ENCODE peak calls at places on chromosomes 5 and 9, in ten cellular contexts. One of them, this sample, is unnamed.

GRCh38 chr5:132099073-132099748 is 25.6 kb downstream of the CSF2 start:
- DNase-seq in Peyer's patch: peak
- DNase-seq in CD8-positive, alpha-beta T cell: peak
- DNase-seq in gastrocnemius medialis: no peak
- DNase-seq in ovary: no peak
- DNase-seq in A549: no peak
- DNase-seq in aorta: no peak
- DNase-seq in PC-3: no peak
- DNase-seq in brain microvascular endothelial cell: no peak
- DNase-seq in MM.1S: no peak
- DNase-seq in this sample: peak

GRCh38 chr5:75756991-75757390 is 39.8 kb upstream of the POC5 start:
- DNase-seq in ovary: no peak
- DNase-seq in PC-3: peak
- DNase-seq in Peyer's patch: no peak
- DNase-seq in brain microvascular endothelial cell: peak
- DNase-seq in aorta: no peak
- DNase-seq in gastrocnemius medialis: no peak
- DNase-seq in MM.1S: no peak
- DNase-seq in CD8-positive, alpha-beta T cell: no peak
- DNase-seq in A549: no peak
- DNase-seq in this sample: no peak

GRCh38 chr5:7426284-7426683 is 30.3 kb downstream of the ADCY2 start:
- DNase-seq in MM.1S: no peak
- DNase-seq in CD8-positive, alpha-beta T cell: no peak
- DNase-seq in brain microvascular endothelial cell: no peak
- DNase-seq in gastrocnemius medialis: no peak
- DNase-seq in PC-3: no peak
- DNase-seq in aorta: no peak
- DNase-seq in A549: no peak
- DNase-seq in ovary: no peak
- DNase-seq in Peyer's patch: no peak
- DNase-seq in this sample: no peak

GRCh38 chr9:133201424-133202144 is 7.5 kb downstream of the OBP2B start:
- DNase-seq in MM.1S: no peak
- DNase-seq in aorta: no peak
- DNase-seq in brain microvascular endothelial cell: no peak
- DNase-seq in gastrocnemius medialis: no peak
- DNase-seq in Peyer's patch: no peak
- DNase-seq in ovary: no peak
- DNase-seq in PC-3: no peak
- DNase-seq in A549: no peak
- DNase-seq in CD8-positive, alpha-beta T cell: no peak
- DNase-seq in this sample: no peak

GRCh38 chr9:16197578-16198370 is 644.9 kb downstream of the CCDC171 start:
- DNase-seq in ovary: no peak
- DNase-seq in gastrocnemius medialis: no peak
- DNase-seq in CD8-positive, alpha-beta T cell: no peak
- DNase-seq in Peyer's patch: no peak
- DNase-seq in brain microvascular endothelial cell: peak
- DNase-seq in PC-3: no peak
- DNase-seq in A549: no peak
- DNase-seq in aorta: no peak
- DNase-seq in MM.1S: no peak
- DNase-seq in this sample: no peak

GRCh38 chr5:129379406-129379805 is 80.7 kb upstream of the ADAMTS19 start:
- DNase-seq in Peyer's patch: no peak
- DNase-seq in CD8-positive, alpha-beta T cell: no peak
- DNase-seq in PC-3: peak
- DNase-seq in ovary: no peak
- DNase-seq in gastrocnemius medialis: no peak
- DNase-seq in aorta: no peak
- DNase-seq in MM.1S: peak
- DNase-seq in A549: no peak
- DNase-seq in brain microvascular endothelial cell: no peak
- DNase-seq in this sample: no peak

GRCh38 chr5:433836-434235 is 9.1 kb upstream of the EXOC3 start:
- DNase-seq in ovary: peak
- DNase-seq in brain microvascular endothelial cell: no peak
- DNase-seq in aorta: peak
- DNase-seq in PC-3: no peak
- DNase-seq in MM.1S: no peak
- DNase-seq in gastrocnemius medialis: no peak
- DNase-seq in CD8-positive, alpha-beta T cell: no peak
- DNase-seq in A549: no peak
- DNase-seq in Peyer's patch: no peak
- DNase-seq in this sample: no peak

GRCh38 chr5:142548739-142549275 is 137.1 kb downstream of the FGF1 start:
- DNase-seq in PC-3: peak
- DNase-seq in A549: peak
- DNase-seq in ovary: peak
- DNase-seq in brain microvascular endothelial cell: peak
- DNase-seq in gastrocnemius medialis: peak
- DNase-seq in MM.1S: peak
- DNase-seq in CD8-positive, alpha-beta T cell: no peak
- DNase-seq in aorta: peak
- DNase-seq in Peyer's patch: no peak
- DNase-seq in this sample: peak

GRCh38 chr5:129973716-129974426 is 69.6 kb downstream of the CHSY3 start:
- DNase-seq in MM.1S: no peak
- DNase-seq in A549: no peak
- DNase-seq in aorta: no peak
- DNase-seq in ovary: no peak
- DNase-seq in gastrocnemius medialis: no peak
- DNase-seq in CD8-positive, alpha-beta T cell: no peak
- DNase-seq in brain microvascular endothelial cell: peak
- DNase-seq in PC-3: no peak
- DNase-seq in Peyer's patch: no peak
- DNase-seq in this sample: no peak

GRCh38 chr5:149913449-149914419 is 30.9 kb downstream of the PDE6A start:
- DNase-seq in PC-3: no peak
- DNase-seq in gastrocnemius medialis: no peak
- DNase-seq in ovary: no peak
- DNase-seq in aorta: no peak
- DNase-seq in Peyer's patch: no peak
- DNase-seq in A549: no peak
- DNase-seq in MM.1S: no peak
- DNase-seq in brain microvascular endothelial cell: no peak
- DNase-seq in CD8-positive, alpha-beta T cell: no peak
- DNase-seq in this sample: no peak

GRCh38 chr5:149915392-149916260 is 29.0 kb downstream of the PDE6A start:
- DNase-seq in PC-3: peak
- DNase-seq in CD8-positive, alpha-beta T cell: no peak
- DNase-seq in brain microvascular endothelial cell: peak
- DNase-seq in MM.1S: no peak
- DNase-seq in Peyer's patch: no peak
- DNase-seq in aorta: no peak
- DNase-seq in ovary: no peak
- DNase-seq in gastrocnemius medialis: peak
- DNase-seq in A549: no peak
- DNase-seq in this sample: no peak

GRCh38 chr5:149921597-149921996 is 23.0 kb downstream of the PDE6A start:
- DNase-seq in ovary: no peak
- DNase-seq in gastrocnemius medialis: no peak
- DNase-seq in A549: no peak
- DNase-seq in Peyer's patch: no peak
- DNase-seq in CD8-positive, alpha-beta T cell: no peak
- DNase-seq in brain microvascular endothelial cell: no peak
- DNase-seq in aorta: no peak
- DNase-seq in MM.1S: no peak
- DNase-seq in PC-3: no peak
- DNase-seq in this sample: no peak

GRCh38 chr5:149916317-149917072 is 28.1 kb downstream of the PDE6A start:
- DNase-seq in A549: no peak
- DNase-seq in aorta: no peak
- DNase-seq in PC-3: no peak
- DNase-seq in Peyer's patch: no peak
- DNase-seq in ovary: no peak
- DNase-seq in gastrocnemius medialis: peak
- DNase-seq in MM.1S: no peak
- DNase-seq in CD8-positive, alpha-beta T cell: no peak
- DNase-seq in brain microvascular endothelial cell: no peak
- DNase-seq in this sample: no peak

GRCh38 chr5:149917073-149917676 is 27.4 kb downstream of the PDE6A start:
- DNase-seq in brain microvascular endothelial cell: peak
- DNase-seq in aorta: no peak
- DNase-seq in A549: no peak
- DNase-seq in MM.1S: no peak
- DNase-seq in gastrocnemius medialis: no peak
- DNase-seq in PC-3: no peak
- DNase-seq in Peyer's patch: no peak
- DNase-seq in CD8-positive, alpha-beta T cell: no peak
- DNase-seq in ovary: no peak
- DNase-seq in this sample: no peak
- H3K27ac ChIP-seq in brain microvascular endothelial cell: peak
- H3K27ac ChIP-seq in aorta: peak
- H3K27ac ChIP-seq in A549: no peak
- H3K27ac ChIP-seq in MM.1S: no peak
- H3K27ac ChIP-seq in gastrocnemius medialis: peak
- H3K27ac ChIP-seq in PC-3: no peak
- H3K27ac ChIP-seq in Peyer's patch: no peak
- H3K27ac ChIP-seq in CD8-positive, alpha-beta T cell: no peak
- H3K27ac ChIP-seq in ovary: no peak
- H3K27ac ChIP-seq in this sample: no peak

GRCh38 chr9:136662656-136663310 is at the start of gene EGFL7:
- DNase-seq in brain microvascular endothelial cell: no peak
- DNase-seq in PC-3: no peak
- DNase-seq in ovary: no peak
- DNase-seq in A549: no peak
- DNase-seq in gastrocnemius medialis: no peak
- DNase-seq in aorta: no peak
- DNase-seq in Peyer's patch: no peak
- DNase-seq in CD8-positive, alpha-beta T cell: no peak
- DNase-seq in MM.1S: no peak
- DNase-seq in this sample: no peak

GRCh38 chr9:136659861-136660784 is 2.6 kb upstream of the EGFL7 start:
- DNase-seq in A549: no peak
- DNase-seq in ovary: no peak
- DNase-seq in CD8-positive, alpha-beta T cell: no peak
- DNase-seq in aorta: no peak
- DNase-seq in MM.1S: no peak
- DNase-seq in PC-3: no peak
- DNase-seq in Peyer's patch: no peak
- DNase-seq in brain microvascular endothelial cell: no peak
- DNase-seq in gastrocnemius medialis: no peak
- DNase-seq in this sample: no peak

GRCh38 chr9:136662326-136662655 is 425 bp upstream of the EGFL7 start:
- DNase-seq in CD8-positive, alpha-beta T cell: no peak
- DNase-seq in aorta: no peak
- DNase-seq in MM.1S: no peak
- DNase-seq in ovary: no peak
- DNase-seq in gastrocnemius medialis: no peak
- DNase-seq in brain microvascular endothelial cell: no peak
- DNase-seq in A549: no peak
- DNase-seq in Peyer's patch: no peak
- DNase-seq in PC-3: no peak
- DNase-seq in this sample: no peak

GRCh38 chr9:136661641-136662325 is 933 bp upstream of the EGFL7 start:
- DNase-seq in aorta: no peak
- DNase-seq in MM.1S: no peak
- DNase-seq in gastrocnemius medialis: no peak
- DNase-seq in PC-3: no peak
- DNase-seq in Peyer's patch: no peak
- DNase-seq in ovary: no peak
- DNase-seq in A549: no peak
- DNase-seq in brain microvascular endothelial cell: no peak
- DNase-seq in CD8-positive, alpha-beta T cell: no peak
- DNase-seq in this sample: no peak

GRCh38 chr9:136660971-136661540 is 1.7 kb upstream of the EGFL7 start:
- DNase-seq in Peyer's patch: no peak
- DNase-seq in aorta: no peak
- DNase-seq in CD8-positive, alpha-beta T cell: no peak
- DNase-seq in brain microvascular endothelial cell: no peak
- DNase-seq in PC-3: no peak
- DNase-seq in A549: no peak
- DNase-seq in gastrocnemius medialis: no peak
- DNase-seq in MM.1S: no peak
- DNase-seq in ovary: no peak
- DNase-seq in this sample: no peak
- H3K27ac ChIP-seq in Peyer's patch: peak
- H3K27ac ChIP-seq in aorta: no peak
- H3K27ac ChIP-seq in CD8-positive, alpha-beta T cell: no peak
- H3K27ac ChIP-seq in brain microvascular endothelial cell: no peak
- H3K27ac ChIP-seq in PC-3: no peak
- H3K27ac ChIP-seq in A549: no peak
- H3K27ac ChIP-seq in gastrocnemius medialis: peak
- H3K27ac ChIP-seq in MM.1S: no peak
- H3K27ac ChIP-seq in ovary: no peak
- H3K27ac ChIP-seq in this sample: no peak

DNA sequence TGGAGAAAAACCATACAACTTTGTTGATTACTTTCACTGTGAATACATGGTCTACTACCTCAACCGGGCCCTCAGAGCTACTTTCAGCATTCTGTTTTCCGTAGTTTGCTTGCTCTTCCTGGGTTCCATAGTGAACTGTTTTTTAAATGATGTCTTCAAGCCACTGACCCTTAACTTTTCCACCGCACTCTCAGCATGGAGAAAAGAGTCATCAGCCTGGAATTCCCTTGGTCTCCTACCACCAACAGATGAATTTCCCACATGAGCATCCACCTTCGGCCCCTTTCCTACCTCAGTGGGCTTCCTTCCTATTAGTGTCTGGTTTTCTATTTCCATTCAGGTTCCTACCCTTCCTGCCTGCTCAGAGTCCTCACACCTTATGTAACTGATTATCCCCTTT is 135.9 kb upstream of the ADAMTSL1 start:
- DNase-seq in aorta: no peak
- DNase-seq in MM.1S: no peak
- DNase-seq in brain microvascular endothelial cell: peak
- DNase-seq in CD8-positive, alpha-beta T cell: no peak
- DNase-seq in A549: no peak
- DNase-seq in ovary: no peak
- DNase-seq in gastrocnemius medialis: no peak
- DNase-seq in PC-3: no peak
- DNase-seq in Peyer's patch: no peak
- DNase-seq in this sample: no peak
- H3K27ac ChIP-seq in aorta: no peak
- H3K27ac ChIP-seq in MM.1S: no peak
- H3K27ac ChIP-seq in brain microvascular endothelial cell: no peak
- H3K27ac ChIP-seq in CD8-positive, alpha-beta T cell: no peak
- H3K27ac ChIP-seq in A549: no peak
- H3K27ac ChIP-seq in ovary: no peak
- H3K27ac ChIP-seq in gastrocnemius medialis: no peak
- H3K27ac ChIP-seq in PC-3: no peak
- H3K27ac ChIP-seq in Peyer's patch: no peak
- H3K27ac ChIP-seq in this sample: no peak

DNA sequence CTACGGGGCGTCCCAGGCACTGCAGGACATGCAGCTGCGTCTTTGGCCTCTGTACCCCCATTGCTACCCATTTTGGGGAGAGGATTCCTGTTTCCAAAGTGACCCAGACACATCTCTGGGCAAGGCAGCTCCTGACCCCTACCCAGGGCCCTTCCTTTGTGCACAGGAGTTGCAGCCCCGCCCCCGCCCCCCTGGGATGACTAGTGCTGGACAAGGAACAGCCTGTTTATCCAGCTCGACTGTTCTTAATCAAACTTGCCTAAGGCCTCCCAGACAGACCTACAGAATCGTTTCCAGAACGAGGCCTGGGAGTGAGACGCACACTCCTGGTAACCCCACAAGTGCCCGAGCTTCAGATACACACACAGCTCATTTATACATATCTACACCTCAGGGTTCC is 13.2 kb downstream of the DIPK1B start:
- DNase-seq in MM.1S: no peak
- DNase-seq in A549: no peak
- DNase-seq in CD8-positive, alpha-beta T cell: no peak
- DNase-seq in PC-3: peak
- DNase-seq in brain microvascular endothelial cell: no peak
- DNase-seq in gastrocnemius medialis: no peak
- DNase-seq in aorta: no peak
- DNase-seq in Peyer's patch: no peak
- DNase-seq in ovary: no peak
- DNase-seq in this sample: no peak
- H3K27ac ChIP-seq in MM.1S: no peak
- H3K27ac ChIP-seq in A549: peak
- H3K27ac ChIP-seq in CD8-positive, alpha-beta T cell: no peak
- H3K27ac ChIP-seq in PC-3: peak
- H3K27ac ChIP-seq in brain microvascular endothelial cell: no peak
- H3K27ac ChIP-seq in gastrocnemius medialis: peak
- H3K27ac ChIP-seq in aorta: no peak
- H3K27ac ChIP-seq in Peyer's patch: no peak
- H3K27ac ChIP-seq in ovary: no peak
- H3K27ac ChIP-seq in this sample: no peak

This sample was measured in Karpas-422.